ENCODE peak calls at places on chromosomes 13 and 19, in four cellular contexts. One of them, this sample, is unnamed.

GRCh38 chr19:12913011-12913561 is 6.0 kb downstream of the SYCE2 start:
- DNase-seq in stomach: peak; percentile 77
- DNase-seq in K562: peak; percentile 24
- DNase-seq in upper lobe of left lung: peak; percentile 71
- DNase-seq in this sample: no peak

GRCh38 chr13:44296856-44297255 is 76.8 kb upstream of the SERP2 start:
- DNase-seq in stomach: no peak
- DNase-seq in K562: no peak
- DNase-seq in upper lobe of left lung: no peak
- DNase-seq in this sample: no peak

GRCh38 chr13:30551194-30551593 is 66.5 kb upstream of the USPL1 start:
- DNase-seq in upper lobe of left lung: no peak
- DNase-seq in stomach: no peak
- DNase-seq in K562: peak; percentile 29
- DNase-seq in this sample: peak; percentile 62

GRCh38 chr19:13281567-13282291 is 131.5 kb downstream of the IER2 start:
- DNase-seq in K562: no peak
- DNase-seq in stomach: no peak
- DNase-seq in upper lobe of left lung: no peak
- DNase-seq in this sample: no peak

GRCh38 chr13:34391071-34391470 is 551.0 kb upstream of the NBEA start:
- DNase-seq in stomach: no peak
- DNase-seq in K562: no peak
- DNase-seq in upper lobe of left lung: no peak
- DNase-seq in this sample: no peak

GRCh38 chr13:30676672-30677071 is 58.7 kb upstream of the ALOX5AP start:
- DNase-seq in stomach: no peak
- DNase-seq in K562: peak; percentile 12
- DNase-seq in upper lobe of left lung: no peak
- DNase-seq in this sample: peak; percentile 53

GRCh38 chr19:17966497-17967257 is at the start of gene KCNN1:
- DNase-seq in stomach: no peak
- DNase-seq in K562: no peak
- DNase-seq in upper lobe of left lung: no peak
- DNase-seq in this sample: no peak

GRCh38 chr13:51724721-51725120 is 79.2 kb downstream of the DHRS12 start:
- DNase-seq in K562: no peak
- DNase-seq in stomach: no peak
- DNase-seq in upper lobe of left lung: no peak
- DNase-seq in this sample: no peak

GRCh38 chr13:39484506-39485313 is 118.3 kb downstream of the LHFPL6 start:
- DNase-seq in stomach: no peak
- DNase-seq in K562: no peak
- DNase-seq in upper lobe of left lung: no peak
- DNase-seq in this sample: no peak

GRCh38 chr13:29908411-29908810 is 58.0 kb upstream of the UBL3 start:
- DNase-seq in K562: no peak
- DNase-seq in stomach: no peak
- DNase-seq in upper lobe of left lung: no peak
- DNase-seq in this sample: no peak

GRCh38 chr19:49422407-49423277 is 599 bp downstream of the PTH2 start:
- DNase-seq in K562: peak; percentile 90
- DNase-seq in upper lobe of left lung: no peak
- DNase-seq in stomach: no peak
- DNase-seq in this sample: peak; percentile 80

DNA sequence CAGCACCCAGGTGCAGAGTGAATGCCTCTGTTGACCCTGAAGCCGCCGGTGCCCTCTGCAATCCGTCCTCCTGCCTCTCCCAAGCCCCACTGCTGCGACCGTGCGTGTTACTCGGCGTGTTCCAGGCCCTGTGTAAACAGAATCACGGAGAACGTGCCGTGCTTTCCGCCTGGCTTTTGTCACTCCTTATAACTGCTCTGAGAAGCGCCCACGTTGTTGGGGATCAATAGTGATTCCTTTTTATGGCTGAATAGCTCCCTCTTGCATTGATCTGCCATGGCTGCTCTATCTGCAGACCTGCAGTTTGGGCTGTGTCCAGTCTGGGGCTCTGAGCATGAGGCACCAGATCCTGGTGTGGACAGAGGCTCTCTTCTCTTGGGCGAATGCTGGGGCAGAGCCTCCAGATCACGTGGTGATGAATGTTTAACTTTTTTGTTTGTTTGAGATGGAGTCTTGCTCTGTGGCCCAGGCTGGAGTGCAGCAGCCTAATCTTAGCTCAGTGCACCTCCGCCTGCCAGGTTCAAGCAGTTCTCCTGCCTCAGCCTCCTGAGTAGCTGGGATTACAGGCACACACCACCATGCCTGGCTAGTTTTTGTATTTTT is 15.8 kb downstream of the ADPRHL1 start:
- DNase-seq in upper lobe of left lung: no peak
- DNase-seq in K562: no peak
- DNase-seq in stomach: peak; percentile 60
- DNase-seq in this sample: no peak
- TF ChIP-seq POLR2A in upper lobe of left lung: no peak
- TF ChIP-seq POLR2A in K562: no peak
- TF ChIP-seq POLR2A in stomach: no peak
- TF ChIP-seq POLR2A in this sample: no peak

GRCh38 chr19:40716655-40717324 is at the start of the genes COQ8B and ITPKC:
- DNase-seq in K562: peak; percentile 99
- DNase-seq in stomach: peak; percentile 100
- DNase-seq in upper lobe of left lung: peak; percentile 100
- DNase-seq in this sample: peak; percentile 91
- TF ChIP-seq POLR2A in K562: peak; percentile 77
- TF ChIP-seq POLR2A in stomach: no peak
- TF ChIP-seq POLR2A in upper lobe of left lung: peak; percentile 85
- TF ChIP-seq POLR2A in this sample: peak; percentile 35

DNA sequence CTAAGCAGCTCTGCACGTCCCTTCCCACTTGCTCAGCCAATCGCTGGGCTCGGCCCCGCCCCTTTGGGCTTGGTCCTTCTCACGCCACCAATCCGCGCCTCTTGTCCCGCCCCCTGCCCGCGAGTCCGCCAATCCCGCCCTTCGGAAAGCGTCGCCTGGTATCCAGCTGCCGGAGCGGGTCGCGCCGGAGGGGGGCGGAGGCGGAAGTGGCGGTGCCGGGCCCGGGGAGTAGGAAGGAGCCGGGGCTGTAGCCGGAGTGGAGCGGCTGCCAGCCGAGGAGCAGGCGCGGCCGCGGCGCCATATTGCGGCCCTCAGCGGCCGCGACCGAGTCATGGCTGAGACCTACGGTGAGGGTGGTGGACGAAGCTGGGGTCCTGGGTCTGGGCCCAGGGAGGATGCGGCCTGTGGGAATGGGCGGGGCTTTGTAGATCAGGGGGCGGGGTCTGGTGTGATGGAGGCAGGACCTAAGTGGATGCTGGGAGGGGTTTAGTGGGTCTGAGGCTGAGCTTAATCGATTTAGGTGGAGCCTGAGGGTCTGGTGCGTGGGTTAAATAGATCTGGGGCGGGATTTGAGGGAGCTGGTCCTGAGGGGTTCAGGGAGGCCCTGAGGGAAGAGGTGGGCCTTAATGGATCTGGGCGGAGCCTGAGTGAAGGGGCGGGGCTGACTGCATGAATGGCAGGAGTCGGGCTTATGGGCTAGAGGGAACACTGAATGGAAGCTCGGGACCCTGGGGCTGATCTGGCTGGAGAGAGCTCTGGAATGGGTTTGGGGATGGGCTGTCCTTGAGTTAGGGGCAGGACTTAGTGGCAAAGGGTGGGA is at the start of gene RAB4B:
- DNase-seq in K562: peak; percentile 100
- DNase-seq in stomach: peak; percentile 100
- DNase-seq in upper lobe of left lung: peak; percentile 100
- DNase-seq in this sample: peak; percentile 98
- TF ChIP-seq POLR2A in K562: peak; percentile 74
- TF ChIP-seq POLR2A in stomach: no peak
- TF ChIP-seq POLR2A in upper lobe of left lung: peak; percentile 45
- TF ChIP-seq POLR2A in this sample: peak; percentile 47

DNA sequence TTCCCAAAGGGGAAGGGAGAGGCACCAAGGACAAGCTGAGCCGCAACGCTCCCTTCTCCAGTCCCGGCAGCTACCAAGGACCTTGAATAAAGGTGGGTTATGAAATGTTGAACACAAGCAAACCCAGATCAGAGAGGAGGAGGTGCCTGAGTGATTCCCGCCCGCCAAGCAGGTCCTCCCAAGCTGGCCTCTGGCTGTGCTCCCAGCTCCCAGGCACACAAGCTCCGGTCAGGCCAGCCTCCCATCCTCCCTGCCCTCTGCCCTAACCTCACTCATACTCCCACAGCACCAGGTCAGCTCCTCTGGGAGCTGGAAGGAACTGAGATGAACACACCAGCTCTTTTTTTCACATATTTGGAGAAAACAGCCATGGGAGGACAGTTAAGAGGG is 3.7 kb downstream of the NAPA start:
- DNase-seq in K562: no peak
- DNase-seq in stomach: peak; percentile 65
- DNase-seq in upper lobe of left lung: peak; percentile 65
- DNase-seq in this sample: no peak
- TF ChIP-seq POLR2A in K562: no peak
- TF ChIP-seq POLR2A in stomach: no peak
- TF ChIP-seq POLR2A in upper lobe of left lung: no peak
- TF ChIP-seq POLR2A in this sample: no peak

GRCh38 chr13:42275098-42275471 is 3.1 kb downstream of the AKAP11 start:
- DNase-seq in stomach: no peak
- DNase-seq in K562: no peak
- DNase-seq in upper lobe of left lung: no peak
- DNase-seq in this sample: peak; percentile 47
- TF ChIP-seq POLR2A in stomach: no peak
- TF ChIP-seq POLR2A in K562: no peak
- TF ChIP-seq POLR2A in upper lobe of left lung: no peak
- TF ChIP-seq POLR2A in this sample: no peak

GRCh38 chr19:1268392-1269064 is 604 bp upstream of the CIRBP start:
- DNase-seq in stomach: no peak
- DNase-seq in upper lobe of left lung: no peak
- DNase-seq in K562: peak; percentile 29
- DNase-seq in this sample: no peak

GRCh38 chr19:1270854-1271527 is 1.9 kb downstream of the CIRBP start:
- DNase-seq in K562: peak; percentile 62
- DNase-seq in stomach: no peak
- DNase-seq in upper lobe of left lung: peak; percentile 56
- DNase-seq in this sample: no peak

GRCh38 chr19:1269065-1269477 is at the start of gene CIRBP:
- DNase-seq in K562: peak; percentile 99
- DNase-seq in upper lobe of left lung: peak; percentile 100
- DNase-seq in stomach: peak; percentile 100
- DNase-seq in this sample: peak; percentile 96

GRCh38 chr19:1270168-1270853 is 1.2 kb downstream of the CIRBP start:
- DNase-seq in upper lobe of left lung: peak; percentile 58
- DNase-seq in stomach: no peak
- DNase-seq in K562: peak; percentile 28
- DNase-seq in this sample: no peak

GRCh38 chr19:1269478-1270167 is 491 bp downstream of the CIRBP start:
- DNase-seq in stomach: peak; percentile 86
- DNase-seq in upper lobe of left lung: peak; percentile 86
- DNase-seq in K562: peak; percentile 90
- DNase-seq in this sample: peak; percentile 77
- TF ChIP-seq POLR2A in stomach: no peak
- TF ChIP-seq POLR2A in upper lobe of left lung: no peak
- TF ChIP-seq POLR2A in K562: peak; percentile 40
- TF ChIP-seq POLR2A in this sample: no peak